ENCODE peak calls at places on chromosomes 5 and 9, in ten cellular contexts. G is A549; X is endodermal cell; A is effector memory CD4-positive, alpha-beta T cell; V is sigmoid colon; P is neuronal stem cell; L is lower lobe of right lung; Y is aorta; C is hepatocyte; O is H1. S is an unnamed sample.

GRCh38 chr5:59569608-59570334 is 323.8 kb downstream of the PDE4D start:
- DNase-seq in G (no peak), X (no peak), A (no peak), V (no peak), P (no peak), L (no peak), Y (no peak), C (no peak), O (no peak), S (no peak)

GRCh38 chr9:7691909-7692308 is 107.7 kb downstream of the DMAC1 start:
- DNase-seq in G (no peak), X (no peak), A (no peak), V (no peak), P (no peak), L (no peak), Y (no peak), C (no peak), O (no peak), S (no peak)

GRCh38 chr9:80503692-80504400 is 932.1 kb downstream of the TLE4 start:
- DNase-seq in G (no peak), X (no peak), A (no peak), V (no peak), P (no peak), L (no peak), Y (no peak), C (no peak), O (no peak), S (no peak)

GRCh38 chr5:128356011-128356410 is 182.0 kb downstream of the FBN2 start:
- DNase-seq in G (no peak), X (no peak), A (no peak), V (no peak), P (no peak), L (no peak), Y (no peak), C (no peak), O (no peak), S (no peak)

GRCh38 chr9:13941686-13942085 is 372.3 kb downstream of the NFIB start:
- DNase-seq in G (no peak), X (no peak), A (no peak), V (no peak), P (no peak), L (no peak), Y (no peak), C (peak; percentile 8), O (no peak), S (no peak)

GRCh38 chr5:133511653-133512235 is 100.6 kb downstream of the FSTL4 start:
- DNase-seq in G (no peak), X (peak; percentile 19), A (no peak), V (no peak), P (no peak), L (no peak), Y (no peak), C (no peak), O (peak; percentile 19), S (no peak)

GRCh38 chr5:32865475-32865874 is 154.4 kb downstream of the NPR3 start:
- DNase-seq in G (no peak), X (no peak), A (no peak), V (no peak), P (no peak), L (no peak), Y (no peak), C (no peak), O (no peak), S (no peak)

GRCh38 chr5:68285857-68286611 is 70.5 kb downstream of the PIK3R1 start:
- DNase-seq in G (no peak), X (no peak), A (no peak), V (no peak), P (peak; percentile 24), L (no peak), Y (no peak), C (peak; percentile 79), O (no peak), S (peak; percentile 58)

GRCh38 chr5:58469895-58470294 is 10.0 kb upstream of the PLK2 start:
- DNase-seq in G (no peak), X (no peak), A (no peak), V (no peak), P (no peak), L (no peak), Y (no peak), C (no peak), O (no peak), S (no peak)

GRCh38 chr5:8892931-8893330 is 652.9 kb downstream of the SEMA5A start:
- DNase-seq in G (no peak), X (no peak), A (no peak), V (no peak), P (no peak), L (no peak), Y (no peak), C (no peak), O (no peak), S (no peak)

GRCh38 chr9:98943682-98944129 is at the start of gene COL15A1:
- DNase-seq in G (no peak), X (peak; percentile 81), A (no peak), V (peak; percentile 76), P (peak; percentile 64), L (no peak), Y (peak; percentile 54), C (peak; percentile 50), O (no peak), S (no peak)

GRCh38 chr5:118796081-118796480 is 192.3 kb downstream of the DTWD2 start:
- DNase-seq in G (no peak), X (peak; percentile 78), A (no peak), V (no peak), P (no peak), L (no peak), Y (no peak), C (no peak), O (no peak), S (no peak)

DNA sequence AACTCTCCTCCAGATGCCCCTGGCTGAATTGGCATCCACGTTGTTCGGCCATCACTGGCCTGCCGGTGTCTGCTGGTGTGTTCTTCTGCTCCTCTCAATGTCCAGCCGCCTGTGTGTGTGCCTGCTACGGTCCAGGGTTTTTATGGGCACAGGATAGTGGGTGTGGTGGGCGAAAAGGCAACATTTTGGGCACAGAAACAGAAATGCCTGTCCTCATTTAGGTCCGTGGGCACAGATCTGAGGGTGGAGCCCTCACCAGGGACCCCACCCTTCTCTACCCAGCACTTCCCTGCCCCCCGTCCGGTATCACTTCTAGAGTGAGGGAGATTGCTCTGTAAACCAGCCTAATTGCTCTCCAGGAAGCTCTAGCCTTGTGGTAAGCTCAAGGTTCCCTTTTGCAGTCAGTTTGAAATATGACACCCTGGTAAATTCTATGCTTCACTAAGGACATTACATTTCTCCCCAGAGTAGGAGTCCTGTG is 410.1 kb downstream of the MAT2B start:
- DNase-seq in G (no peak), X (no peak), A (no peak), V (no peak), P (no peak), L (peak; percentile 53), Y (no peak), C (peak; percentile 11), O (no peak), S (no peak)
- H3K4me1 ChIP-seq in G (no peaks in the 10 kb centered on the region), X (no peaks in the 10 kb centered on the region), A (no peaks in the 10 kb centered on the region), V (no peaks in the 10 kb centered on the region), P (no peaks in the 10 kb centered on the region), L (no peaks in the 10 kb centered on the region), Y (no peaks in the 10 kb centered on the region), C (peaks cover 9% of the 10 kb centered on the region), O (peaks cover 4% of the 10 kb centered on the region), S (no peaks in the 10 kb centered on the region)

GRCh38 chr5:67031689-67032088 is 164.9 kb downstream of the CD180 start:
- DNase-seq in G (no peak), X (no peak), A (no peak), V (no peak), P (no peak), L (no peak), Y (no peak), C (no peak), O (no peak), S (no peak)
- H3K4me1 ChIP-seq in G (no peaks in the 10 kb centered on the region), X (peaks cover 5% of the 10 kb centered on the region), A (peaks cover 7% of the 10 kb centered on the region), V (peaks cover 63% of the 10 kb centered on the region), P (peaks cover 4% of the 10 kb centered on the region), L (peaks cover 42% of the 10 kb centered on the region), Y (peaks cover 25% of the 10 kb centered on the region), C (peaks cover 29% of the 10 kb centered on the region), O (no peaks in the 10 kb centered on the region), S (peaks cover 27% of the 10 kb centered on the region)

GRCh38 chr5:151222054-151222768 is 1.7 kb downstream of the CCDC69 start:
- DNase-seq in G (no peak), X (no peak), A (no peak), V (peak; percentile 81), P (no peak), L (no peak), Y (no peak), C (no peak), O (no peak), S (no peak)
- H3K4me1 ChIP-seq in G (no peaks in the 10 kb centered on the region), X (no peaks in the 10 kb centered on the region), A (peaks cover 51% of the 10 kb centered on the region), V (peaks cover 68% of the 10 kb centered on the region), P (peaks cover 3% of the 10 kb centered on the region), L (peaks cover 55% of the 10 kb centered on the region), Y (no peaks in the 10 kb centered on the region), C (peaks cover 5% of the 10 kb centered on the region), O (peaks cover 6% of the 10 kb centered on the region), S (peaks cover 83% of the 10 kb centered on the region)

DNA sequence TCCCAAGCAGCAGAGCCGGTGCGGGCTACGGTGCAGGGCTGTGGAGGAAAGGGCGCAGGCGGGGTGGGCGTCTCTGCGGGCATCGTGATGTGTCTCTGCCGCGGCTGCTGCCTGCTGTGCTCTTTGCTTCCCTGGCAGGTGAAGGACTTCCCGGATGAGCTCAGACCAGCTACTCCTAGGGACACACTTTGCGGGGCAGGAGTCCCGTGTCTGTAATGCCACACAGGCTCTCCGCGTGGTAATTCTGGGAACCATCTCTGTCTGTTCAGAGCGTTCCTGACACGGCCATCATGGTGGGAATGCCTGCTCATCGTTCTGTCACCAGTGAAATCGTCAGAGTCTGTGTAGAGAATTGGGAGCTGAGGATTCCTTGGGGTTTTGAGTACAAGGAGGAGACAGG is 235.5 kb downstream of the FANCC start:
- DNase-seq in G (no peak), X (no peak), A (no peak), V (peak; percentile 64), P (no peak), L (no peak), Y (no peak), C (no peak), O (no peak), S (no peak)
- H3K4me1 ChIP-seq in G (peaks cover 93% of the 10 kb centered on the region), X (peaks cover 18% of the 10 kb centered on the region), A (no peaks in the 10 kb centered on the region), V (peaks cover 100% of the 10 kb centered on the region), P (peaks cover 43% of the 10 kb centered on the region), L (peaks cover 29% of the 10 kb centered on the region), Y (peaks cover 2% of the 10 kb centered on the region), C (peaks cover 27% of the 10 kb centered on the region), O (no peaks in the 10 kb centered on the region), S (no peaks in the 10 kb centered on the region)